ENCODE peak calls at places on chromosomes 5 and 9, in nine cellular contexts. X, T, D, E, Q, F, I, A and J are unnamed samples.

GRCh38 chr9:20805766-20806165 is 121.7 kb downstream of the FOCAD start:
- DNase-seq in T (no peak), X (no peak), E (no peak), Q (no peak), A (no peak), I (no peak), F (no peak), D (no peak), J (no peak)

GRCh38 chr5:163822548-163822947 is 317.1 kb downstream of the MAT2B start:
- DNase-seq in A (no peak), X (no peak), F (no peak), I (no peak), Q (no peak), D (no peak), T (no peak), E (no peak), J (no peak)

GRCh38 chr5:169706758-169707450 is 69.8 kb downstream of the DOCK2 start:
- DNase-seq in F (no peak), Q (no peak), T (peak), A (no peak), X (peak), E (no peak), D (no peak), I (peak), J (no peak)

GRCh38 chr5:176418251-176418650 is 1.9 kb upstream of the CLTB start:
- DNase-seq in A (no peak), X (peak), I (no peak), E (no peak), T (no peak), Q (no peak), D (no peak), F (no peak), J (no peak)

GRCh38 chr9:93452710-93453046 is 703 bp downstream of the FAM120AOS start:
- DNase-seq in E (no peak), D (no peak), Q (peak), X (peak), F (no peak), A (peak), I (no peak), T (peak), J (no peak)

GRCh38 chr9:99259231-99259918 is 37.3 kb downstream of the SEC61B start:
- DNase-seq in X (peak), Q (peak), F (peak), E (no peak), T (peak), I (peak), D (no peak), A (peak), J (no peak)

GRCh38 chr9:2625427-2625826 is 3.8 kb downstream of the VLDLR start:
- DNase-seq in E (no peak), Q (no peak), X (no peak), D (no peak), I (no peak), A (no peak), T (no peak), F (no peak), J (no peak)

GRCh38 chr5:168244838-168245555 is 46.4 kb upstream of the WWC1 start:
- DNase-seq in T (no peak), E (no peak), A (no peak), X (peak), Q (no peak), F (no peak), I (no peak), D (no peak), J (no peak)

GRCh38 chr9:130710822-130711352 is 17.3 kb downstream of the EXOSC2 start:
- DNase-seq in Q (no peak), D (no peak), I (no peak), X (no peak), A (no peak), F (no peak), E (no peak), T (no peak), J (no peak)

GRCh38 chr5:141785667-141786066 is 92.5 kb downstream of the PCDH1 start:
- DNase-seq in F (no peak), T (no peak), I (no peak), E (no peak), X (no peak), A (no peak), D (no peak), Q (no peak), J (no peak)

GRCh38 chr9:127004946-127005769 is 90.6 kb downstream of the RALGPS1 start:
- DNase-seq in D (no peak), E (no peak), T (peak), F (peak), I (peak), X (peak), Q (no peak), A (no peak), J (peak)

GRCh38 chr5:68134033-68134668 is 81.4 kb upstream of the PIK3R1 start:
- DNase-seq in A (no peak), D (no peak), E (no peak), Q (no peak), X (no peak), T (no peak), I (peak), F (no peak), J (no peak)

GRCh38 chr9:69130456-69131441 is 43.3 kb upstream of the TJP2 start:
- DNase-seq in Q (no peak), E (no peak), T (peak), D (no peak), I (peak), A (no peak), X (peak), F (no peak), J (no peak)

GRCh38 chr9:70412678-70413426 is 1.6 kb downstream of the KLF9 start:
- DNase-seq in E (no peak), D (no peak), I (peak), Q (peak), T (peak), A (peak), F (peak), X (peak), J (peak)

GRCh38 chr5:5374034-5374715 is 48.3 kb upstream of the ICE1 start:
- DNase-seq in T (no peak), Q (no peak), A (no peak), X (peak), I (peak), D (no peak), F (no peak), E (no peak), J (no peak)

GRCh38 chr5:152164860-152165259 is 240.2 kb upstream of the GLRA1 start:
- DNase-seq in Q (no peak), A (no peak), D (no peak), I (no peak), E (no peak), T (no peak), X (no peak), F (no peak), J (no peak)

GRCh38 chr5:91906494-91906893 is 523.4 kb upstream of the ARRDC3 start:
- DNase-seq in D (no peak), Q (no peak), A (no peak), X (no peak), E (no peak), F (no peak), I (no peak), T (no peak), J (no peak)

GRCh38 chr9:37200572-37201005 is 80.2 kb downstream of the ZCCHC7 start:
- DNase-seq in F (no peak), D (no peak), Q (no peak), E (no peak), T (peak), A (no peak), I (peak), X (peak), J (no peak)

GRCh38 chr5:16784843-16785791 is 151.0 kb downstream of the MYO10 start:
- DNase-seq in X (no peak), A (no peak), F (no peak), Q (no peak), D (no peak), E (no peak), I (no peak), T (no peak), J (no peak)

GRCh38 chr5:61817472-61818326 is 485.6 kb downstream of the ZSWIM6 start:
- DNase-seq in Q (no peak), X (peak), I (peak), A (peak), E (no peak), D (peak), F (no peak), T (peak), J (no peak)

GRCh38 chr5:107635276-107635675 is 35.5 kb downstream of the EFNA5 start:
- DNase-seq in Q (no peak), F (no peak), E (no peak), T (no peak), X (no peak), I (no peak), D (no peak), A (no peak), J (no peak)

GRCh38 chr5:141758316-141758965 is 76.4 kb upstream of the ARAP3 start:
- DNase-seq in F (no peak), E (no peak), I (no peak), D (peak), T (no peak), X (no peak), Q (no peak), A (no peak), J (no peak)

GRCh38 chr9:136007276-136007675 is 46.1 kb upstream of the UBAC1 start:
- DNase-seq in E (no peak), F (no peak), T (no peak), A (no peak), D (no peak), Q (no peak), X (no peak), I (no peak), J (no peak)

GRCh38 chr5:85108471-85108870 is 723.8 kb upstream of the EDIL3 start:
- DNase-seq in T (no peak), X (no peak), Q (no peak), I (no peak), A (no peak), D (no peak), F (no peak), E (no peak), J (no peak)

GRCh38 chr9:36298566-36298965 is 40.3 kb upstream of the GNE start:
- DNase-seq in T (no peak), Q (no peak), F (no peak), A (no peak), X (peak), D (no peak), I (peak), E (no peak), J (no peak)

GRCh38 chr5:125394661-125395280 is 648.3 kb upstream of the ZNF608 start:
- DNase-seq in D (no peak), Q (no peak), I (peak), X (no peak), T (no peak), F (no peak), A (no peak), E (no peak), J (no peak)

GRCh38 chr9:636931-637591 is 204.4 kb upstream of the DMRT1 start:
- DNase-seq in T (no peak), E (no peak), D (no peak), F (no peak), X (peak), I (no peak), A (no peak), Q (no peak), J (no peak)

GRCh38 chr9:136773386-136774044 is 9.2 kb upstream of the LCN15 start:
- DNase-seq in T (peak), I (peak), Q (peak), D (no peak), E (no peak), F (no peak), X (peak), A (no peak), J (no peak)